ENCODE peak calls at places on chromosomes 13 and 19, in eight cellular contexts. One of them, this sample, is unnamed.

GRCh38 chr13:69565334-69565733 is 542.3 kb upstream of the ATXN8OS start:
- DNase-seq in right lobe of liver: no peak
- DNase-seq in ascending aorta: no peak
- DNase-seq in fibroblast of lung: peak
- DNase-seq in ovary: no peak
- DNase-seq in neural progenitor cell: peak
- DNase-seq in B cell: no peak
- DNase-seq in upper lobe of right lung: no peak
- DNase-seq in this sample: no peak

GRCh38 chr19:12272386-12272785 is 22.3 kb downstream of the ZNF44 start:
- DNase-seq in fibroblast of lung: no peak
- DNase-seq in neural progenitor cell: no peak
- DNase-seq in right lobe of liver: no peak
- DNase-seq in ovary: no peak
- DNase-seq in B cell: no peak
- DNase-seq in ascending aorta: no peak
- DNase-seq in upper lobe of right lung: no peak
- DNase-seq in this sample: no peak

GRCh38 chr13:95154441-95154886 is 146.8 kb downstream of the ABCC4 start:
- DNase-seq in upper lobe of right lung: no peak
- DNase-seq in ascending aorta: no peak
- DNase-seq in B cell: no peak
- DNase-seq in ovary: no peak
- DNase-seq in neural progenitor cell: no peak
- DNase-seq in fibroblast of lung: peak
- DNase-seq in right lobe of liver: no peak
- DNase-seq in this sample: no peak

GRCh38 chr13:23175920-23176319 is 4.9 kb upstream of the SGCG start:
- DNase-seq in neural progenitor cell: no peak
- DNase-seq in ascending aorta: no peak
- DNase-seq in upper lobe of right lung: no peak
- DNase-seq in fibroblast of lung: peak
- DNase-seq in ovary: no peak
- DNase-seq in B cell: no peak
- DNase-seq in right lobe of liver: no peak
- DNase-seq in this sample: no peak

GRCh38 chr13:25463496-25463895 is 91.7 kb downstream of the ATP8A2 start:
- DNase-seq in right lobe of liver: no peak
- DNase-seq in B cell: no peak
- DNase-seq in upper lobe of right lung: no peak
- DNase-seq in fibroblast of lung: no peak
- DNase-seq in ascending aorta: no peak
- DNase-seq in ovary: no peak
- DNase-seq in neural progenitor cell: no peak
- DNase-seq in this sample: no peak

GRCh38 chr13:97274782-97275252 is 52.7 kb downstream of the MBNL2 start:
- DNase-seq in ovary: no peak
- DNase-seq in ascending aorta: no peak
- DNase-seq in upper lobe of right lung: no peak
- DNase-seq in B cell: no peak
- DNase-seq in fibroblast of lung: peak
- DNase-seq in neural progenitor cell: no peak
- DNase-seq in right lobe of liver: no peak
- DNase-seq in this sample: no peak

GRCh38 chr13:71137106-71137505 is 729.9 kb downstream of the DACH1 start:
- DNase-seq in upper lobe of right lung: no peak
- DNase-seq in ascending aorta: no peak
- DNase-seq in ovary: no peak
- DNase-seq in neural progenitor cell: no peak
- DNase-seq in fibroblast of lung: no peak
- DNase-seq in right lobe of liver: no peak
- DNase-seq in B cell: no peak
- DNase-seq in this sample: no peak

GRCh38 chr13:18960637-18961227 is 220.9 kb downstream of the TUBA3C start:
- DNase-seq in ascending aorta: no peak
- DNase-seq in upper lobe of right lung: peak
- DNase-seq in ovary: no peak
- DNase-seq in right lobe of liver: no peak
- DNase-seq in neural progenitor cell: no peak
- DNase-seq in fibroblast of lung: no peak
- DNase-seq in B cell: no peak
- DNase-seq in this sample: no peak

GRCh38 chr13:97224544-97225324 is 2.6 kb downstream of the MBNL2 start:
- DNase-seq in ovary: no peak
- DNase-seq in fibroblast of lung: peak
- DNase-seq in upper lobe of right lung: no peak
- DNase-seq in right lobe of liver: no peak
- DNase-seq in ascending aorta: no peak
- DNase-seq in neural progenitor cell: no peak
- DNase-seq in B cell: no peak
- DNase-seq in this sample: no peak

GRCh38 chr19:5691930-5692784 is 2.1 kb downstream of the RPL36 start:
- DNase-seq in right lobe of liver: no peak
- DNase-seq in ascending aorta: no peak
- DNase-seq in B cell: no peak
- DNase-seq in fibroblast of lung: no peak
- DNase-seq in ovary: no peak
- DNase-seq in neural progenitor cell: no peak
- DNase-seq in upper lobe of right lung: peak
- DNase-seq in this sample: no peak

GRCh38 chr19:16861875-16862274 is 26.9 kb upstream of the F2RL3 start:
- DNase-seq in right lobe of liver: no peak
- DNase-seq in ascending aorta: no peak
- DNase-seq in B cell: no peak
- DNase-seq in ovary: no peak
- DNase-seq in fibroblast of lung: no peak
- DNase-seq in upper lobe of right lung: no peak
- DNase-seq in neural progenitor cell: no peak
- DNase-seq in this sample: peak

GRCh38 chr13:76969488-76970365 is 21.4 kb downstream of the ACOD1 start:
- DNase-seq in B cell: no peak
- DNase-seq in ovary: no peak
- DNase-seq in neural progenitor cell: peak
- DNase-seq in right lobe of liver: no peak
- DNase-seq in ascending aorta: no peak
- DNase-seq in fibroblast of lung: no peak
- DNase-seq in upper lobe of right lung: no peak
- DNase-seq in this sample: no peak

GRCh38 chr19:45254044-45254531 is 3.0 kb downstream of the MARK4 start:
- DNase-seq in upper lobe of right lung: no peak
- DNase-seq in fibroblast of lung: no peak
- DNase-seq in B cell: peak
- DNase-seq in neural progenitor cell: no peak
- DNase-seq in ascending aorta: no peak
- DNase-seq in right lobe of liver: no peak
- DNase-seq in ovary: no peak
- DNase-seq in this sample: no peak

GRCh38 chr19:14198384-14199376 is 7.3 kb downstream of the ADGRL1 start:
- DNase-seq in right lobe of liver: no peak
- DNase-seq in neural progenitor cell: no peak
- DNase-seq in B cell: no peak
- DNase-seq in fibroblast of lung: peak
- DNase-seq in upper lobe of right lung: no peak
- DNase-seq in ovary: no peak
- DNase-seq in ascending aorta: no peak
- DNase-seq in this sample: no peak

GRCh38 chr13:99261040-99261439 is 2.9 kb upstream of the GPR18 start:
- DNase-seq in right lobe of liver: no peak
- DNase-seq in fibroblast of lung: no peak
- DNase-seq in ascending aorta: no peak
- DNase-seq in neural progenitor cell: no peak
- DNase-seq in ovary: no peak
- DNase-seq in upper lobe of right lung: no peak
- DNase-seq in B cell: no peak
- DNase-seq in this sample: no peak

GRCh38 chr13:23741879-23742510 is 147.2 kb downstream of the MIPEP start:
- DNase-seq in fibroblast of lung: no peak
- DNase-seq in B cell: no peak
- DNase-seq in ovary: no peak
- DNase-seq in right lobe of liver: no peak
- DNase-seq in ascending aorta: no peak
- DNase-seq in neural progenitor cell: peak
- DNase-seq in upper lobe of right lung: no peak
- DNase-seq in this sample: no peak

GRCh38 chr19:18915639-18916038 is 3.5 kb downstream of the COPE start:
- DNase-seq in right lobe of liver: peak
- DNase-seq in upper lobe of right lung: no peak
- DNase-seq in B cell: no peak
- DNase-seq in ovary: no peak
- DNase-seq in ascending aorta: no peak
- DNase-seq in fibroblast of lung: peak
- DNase-seq in neural progenitor cell: peak
- DNase-seq in this sample: peak

GRCh38 chr13:89518289-89519077 is 1829.0 kb upstream of the MIR17HG start:
- DNase-seq in right lobe of liver: no peak
- DNase-seq in neural progenitor cell: no peak
- DNase-seq in B cell: no peak
- DNase-seq in ascending aorta: no peak
- DNase-seq in fibroblast of lung: no peak
- DNase-seq in upper lobe of right lung: no peak
- DNase-seq in ovary: no peak
- DNase-seq in this sample: no peak

DNA sequence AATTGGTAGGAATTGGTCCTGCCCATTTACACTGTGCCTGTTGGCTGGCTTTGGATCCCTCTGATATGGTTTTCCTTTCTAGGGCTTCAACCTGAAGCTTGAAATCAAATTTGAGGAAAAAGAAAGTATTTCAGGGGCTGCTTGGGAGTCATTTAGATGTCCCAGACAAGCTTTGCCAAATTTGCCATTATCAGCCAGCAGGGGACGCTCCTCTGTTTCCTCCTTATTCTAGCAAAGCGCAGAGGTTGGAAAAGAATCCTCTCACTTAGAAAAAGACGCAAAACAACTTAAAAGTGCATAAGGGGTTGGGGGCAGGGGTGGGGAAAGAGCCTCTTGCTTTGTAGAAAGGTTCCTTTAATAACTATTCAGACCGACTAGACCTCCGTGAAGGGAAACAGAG is 1211.1 kb upstream of the PCDH20 start:
- DNase-seq in ascending aorta: no peak
- DNase-seq in ovary: no peak
- DNase-seq in neural progenitor cell: peak
- DNase-seq in fibroblast of lung: no peak
- DNase-seq in right lobe of liver: no peak
- DNase-seq in upper lobe of right lung: no peak
- DNase-seq in B cell: no peak
- DNase-seq in this sample: no peak
- TF ChIP-seq CTCF in ascending aorta: no peak
- TF ChIP-seq CTCF in ovary: no peak
- TF ChIP-seq CTCF in neural progenitor cell: peak
- TF ChIP-seq CTCF in fibroblast of lung: peak
- TF ChIP-seq CTCF in right lobe of liver: no peak
- TF ChIP-seq CTCF in upper lobe of right lung: no peak
- TF ChIP-seq CTCF in B cell: no peak
- TF ChIP-seq CTCF in this sample: no peak

DNA sequence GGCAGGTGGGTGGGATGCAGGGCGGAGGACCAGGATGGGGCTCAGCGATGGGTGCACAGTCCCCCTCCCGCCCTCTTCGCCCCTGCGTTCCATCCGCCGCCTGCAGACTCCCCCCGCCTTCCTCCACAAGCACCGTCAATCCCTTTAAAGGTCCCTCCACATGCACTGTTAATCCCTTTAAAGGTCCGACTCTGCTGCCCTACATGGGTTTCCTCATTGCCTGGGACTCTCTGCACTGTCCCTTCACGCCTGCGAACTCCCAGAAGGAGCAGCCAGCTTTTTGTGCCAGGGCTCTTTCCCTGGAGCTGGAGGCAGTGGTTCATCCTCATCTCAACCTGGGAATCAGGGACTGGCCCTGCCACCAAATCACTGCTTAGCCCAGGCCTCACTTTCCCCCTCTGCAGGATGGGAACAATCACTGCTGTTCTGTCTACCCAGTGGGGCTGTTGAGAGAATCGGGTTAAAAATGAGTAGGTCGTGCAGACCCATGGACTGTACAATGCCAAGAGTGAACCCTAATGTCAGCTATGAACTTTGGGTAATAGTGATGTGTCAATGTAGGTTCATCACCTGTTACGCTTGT is 20.4 kb downstream of the ZNF574 start:
- DNase-seq in fibroblast of lung: no peak
- DNase-seq in right lobe of liver: no peak
- DNase-seq in upper lobe of right lung: no peak
- DNase-seq in B cell: no peak
- DNase-seq in neural progenitor cell: peak
- DNase-seq in ovary: no peak
- DNase-seq in ascending aorta: no peak
- DNase-seq in this sample: no peak
- TF ChIP-seq CTCF in fibroblast of lung: no peak
- TF ChIP-seq CTCF in right lobe of liver: no peak
- TF ChIP-seq CTCF in upper lobe of right lung: no peak
- TF ChIP-seq CTCF in B cell: no peak
- TF ChIP-seq CTCF in neural progenitor cell: peak
- TF ChIP-seq CTCF in ovary: no peak
- TF ChIP-seq CTCF in ascending aorta: no peak
- TF ChIP-seq CTCF in this sample: no peak

DNA sequence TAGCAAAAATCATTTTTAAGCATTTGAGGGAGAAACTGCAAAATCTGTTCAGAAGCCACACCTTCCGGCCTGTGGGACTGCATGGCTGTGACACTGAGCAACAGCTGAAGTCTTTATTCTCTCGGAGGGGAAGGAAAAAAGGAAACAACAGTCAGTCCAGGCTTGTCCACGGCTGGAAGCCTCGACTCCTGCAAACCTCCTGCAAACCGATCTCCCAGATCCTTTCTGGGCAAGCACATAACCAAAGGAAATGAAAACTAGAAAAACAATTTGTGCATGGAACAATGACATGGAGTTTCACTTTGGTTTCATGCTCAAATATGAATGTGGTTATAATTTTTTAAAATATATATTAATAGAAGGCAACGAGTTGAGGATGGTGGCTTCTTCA is 1.0 kb downstream of the COL4A1 start:
- DNase-seq in ascending aorta: no peak
- DNase-seq in neural progenitor cell: no peak
- DNase-seq in right lobe of liver: no peak
- DNase-seq in B cell: no peak
- DNase-seq in fibroblast of lung: peak
- DNase-seq in ovary: peak
- DNase-seq in upper lobe of right lung: no peak
- DNase-seq in this sample: no peak
- TF ChIP-seq CTCF in ascending aorta: no peak
- TF ChIP-seq CTCF in neural progenitor cell: no peak
- TF ChIP-seq CTCF in right lobe of liver: no peak
- TF ChIP-seq CTCF in B cell: no peak
- TF ChIP-seq CTCF in fibroblast of lung: no peak
- TF ChIP-seq CTCF in ovary: no peak
- TF ChIP-seq CTCF in upper lobe of right lung: no peak
- TF ChIP-seq CTCF in this sample: no peak

GRCh38 chr13:85896516-85897450 is 97.6 kb upstream of the SLITRK6 start:
- DNase-seq in neural progenitor cell: peak
- DNase-seq in right lobe of liver: no peak
- DNase-seq in upper lobe of right lung: no peak
- DNase-seq in B cell: no peak
- DNase-seq in ovary: no peak
- DNase-seq in ascending aorta: no peak
- DNase-seq in fibroblast of lung: no peak
- DNase-seq in this sample: no peak
- TF ChIP-seq CTCF in neural progenitor cell: peak
- TF ChIP-seq CTCF in right lobe of liver: peak
- TF ChIP-seq CTCF in upper lobe of right lung: no peak
- TF ChIP-seq CTCF in B cell: no peak
- TF ChIP-seq CTCF in ovary: no peak
- TF ChIP-seq CTCF in ascending aorta: no peak
- TF ChIP-seq CTCF in fibroblast of lung: peak
- TF ChIP-seq CTCF in this sample: no peak

This sample was measured in dorsolateral prefrontal cortex.